ENCODE peak calls at places on chromosomes 3 and 15, in ten cellular contexts. C is CD8-positive, alpha-beta T cell; Z is WTC11; Q is astrocyte of the spinal cord; W is brain microvascular endothelial cell; H is tibial artery; P is HepG2; D is activated CD8-positive, alpha-beta T cell treated with anti-CD3 and anti-CD28 coated beads for 36 hours; N is NB4; K is PC-3. T is an unnamed sample.

GRCh38 chr15:89299896-89300295 is 34.7 kb downstream of the POLG start:
- DNase-seq in C (no peak), Z (no peak), Q (peak), W (peak), H (no peak), P (no peak), D (no peak), N (no peak), K (peak), T (no peak)

GRCh38 chr15:81106560-81106959 is 27.5 kb upstream of the CFAP161 start:
- DNase-seq in C (peak), Z (peak), Q (peak), W (peak), H (no peak), P (peak), D (peak), N (peak), K (peak), T (peak)

GRCh38 chr15:41983621-41984571 is 11.5 kb upstream of the EHD4 start:
- DNase-seq in C (no peak), Z (no peak), Q (no peak), W (no peak), H (peak), P (no peak), D (no peak), N (no peak), K (no peak), T (no peak)

GRCh38 chr15:58212909-58213526 is 74.8 kb downstream of the AQP9 start:
- DNase-seq in C (no peak), Z (no peak), Q (peak), W (peak), H (no peak), P (peak), D (no peak), N (peak), K (peak), T (no peak)

GRCh38 chr15:43987924-43988323 is 161.1 kb downstream of the WDR76 start:
- DNase-seq in C (no peak), Z (no peak), Q (no peak), W (no peak), H (no peak), P (no peak), D (no peak), N (no peak), K (no peak), T (no peak)

GRCh38 chr15:48547305-48547704 is 98.2 kb downstream of the FBN1 start:
- DNase-seq in C (no peak), Z (no peak), Q (peak), W (peak), H (no peak), P (no peak), D (no peak), N (no peak), K (no peak), T (no peak)

GRCh38 chr3:50563867-50564266 is 3.7 kb downstream of the C3orf18 start:
- DNase-seq in C (no peak), Z (no peak), Q (no peak), W (no peak), H (no peak), P (no peak), D (no peak), N (no peak), K (no peak), T (no peak)

GRCh38 chr15:77504310-77504709 is 83.6 kb downstream of the HMG20A start:
- DNase-seq in C (no peak), Z (no peak), Q (no peak), W (no peak), H (no peak), P (no peak), D (no peak), N (no peak), K (no peak), T (no peak)

GRCh38 chr3:179898024-179898423 is 138.7 kb downstream of the PEX5L start:
- DNase-seq in C (no peak), Z (peak), Q (peak), W (peak), H (no peak), P (peak), D (peak), N (peak), K (peak), T (no peak)

GRCh38 chr15:62821384-62822131 is 221.0 kb upstream of the TPM1 start:
- DNase-seq in C (no peak), Z (no peak), Q (no peak), W (no peak), H (no peak), P (peak), D (no peak), N (no peak), K (no peak), T (no peak)

GRCh38 chr15:58221591-58222241 is 83.5 kb downstream of the AQP9 start:
- DNase-seq in C (no peak), Z (peak), Q (no peak), W (peak), H (no peak), P (peak), D (peak), N (peak), K (peak), T (no peak)

GRCh38 chr15:96337991-96338771 is 7.7 kb downstream of the NR2F2 start:
- DNase-seq in C (no peak), Z (no peak), Q (peak), W (no peak), H (no peak), P (no peak), D (no peak), N (no peak), K (peak), T (no peak)

GRCh38 chr15:41543521-41543870 is 561 bp downstream of the RPAP1 start:
- DNase-seq in C (no peak), Z (no peak), Q (no peak), W (no peak), H (no peak), P (no peak), D (no peak), N (no peak), K (no peak), T (no peak)

GRCh38 chr15:89664951-89665350 is 9.7 kb upstream of the KIF7 start:
- DNase-seq in C (no peak), Z (no peak), Q (peak), W (no peak), H (no peak), P (no peak), D (no peak), N (no peak), K (no peak), T (no peak)

GRCh38 chr3:155496206-155496605 is 202.7 kb upstream of the STRIT1 start:
- DNase-seq in C (no peak), Z (no peak), Q (no peak), W (no peak), H (no peak), P (no peak), D (no peak), N (no peak), K (no peak), T (no peak)

GRCh38 chr3:136819784-136820640 is 1.1 kb downstream of the SLC35G2 start:
- DNase-seq in C (peak), Z (peak), Q (peak), W (peak), H (peak), P (peak), D (peak), N (peak), K (peak), T (peak)

GRCh38 chr15:77418341-77419049 is 1.4 kb downstream of the PEAK1 start:
- DNase-seq in C (no peak), Z (no peak), Q (peak), W (peak), H (no peak), P (no peak), D (no peak), N (peak), K (peak), T (no peak)

GRCh38 chr3:10093678-10094077 is 14.4 kb downstream of the FANCD2OS start:
- DNase-seq in C (no peak), Z (no peak), Q (no peak), W (no peak), H (no peak), P (no peak), D (no peak), N (no peak), K (no peak), T (no peak)

GRCh38 chr3:183809209-183809608 is 16.2 kb downstream of the MAP6D1 start:
- DNase-seq in C (no peak), Z (no peak), Q (no peak), W (no peak), H (no peak), P (no peak), D (no peak), N (no peak), K (no peak), T (no peak)

GRCh38 chr15:78010112-78010511 is 67.4 kb downstream of the TBC1D2B start:
- DNase-seq in C (no peak), Z (no peak), Q (no peak), W (no peak), H (no peak), P (no peak), D (no peak), N (no peak), K (no peak), T (no peak)

GRCh38 chr3:24344784-24345439 is 149.7 kb downstream of the THRB start:
- DNase-seq in C (no peak), Z (no peak), Q (peak), W (no peak), H (no peak), P (no peak), D (no peak), N (no peak), K (peak), T (no peak)

GRCh38 chr3:11624161-11624560 is 19.6 kb downstream of the VGLL4 start:
- DNase-seq in C (peak), Z (no peak), Q (no peak), W (peak), H (no peak), P (no peak), D (peak), N (no peak), K (peak), T (no peak)

GRCh38 chr3:122023335-122023734 is 1.3 kb upstream of the ILDR1 start:
- DNase-seq in C (no peak), Z (no peak), Q (no peak), W (no peak), H (no peak), P (no peak), D (no peak), N (no peak), K (no peak), T (no peak)

GRCh38 chr3:184156522-184156955 is 1.4 kb downstream of the DVL3 start:
- DNase-seq in C (no peak), Z (peak), Q (peak), W (peak), H (peak), P (peak), D (no peak), N (peak), K (no peak), T (no peak)

GRCh38 chr15:82680200-82681102 is 29.2 kb downstream of the AP3B2 start:
- DNase-seq in C (peak), Z (peak), Q (no peak), W (no peak), H (peak), P (no peak), D (peak), N (no peak), K (peak), T (peak)

GRCh38 chr3:62981962-62982361 is 106.7 kb upstream of the CADPS start:
- DNase-seq in C (no peak), Z (no peak), Q (no peak), W (no peak), H (no peak), P (no peak), D (no peak), N (no peak), K (no peak), T (no peak)

GRCh38 chr3:131072845-131073244 is 46.2 kb downstream of the NEK11 start:
- DNase-seq in C (no peak), Z (no peak), Q (no peak), W (peak), H (no peak), P (no peak), D (no peak), N (peak), K (no peak), T (no peak)

GRCh38 chr3:130341388-130341787 is 4.1 kb upstream of the COL6A5 start:
- DNase-seq in C (no peak), Z (no peak), Q (peak), W (no peak), H (no peak), P (no peak), D (no peak), N (peak), K (peak), T (no peak)

GRCh38 chr3:156963096-156963495 is 136.9 kb downstream of the LEKR1 start:
- DNase-seq in C (no peak), Z (no peak), Q (no peak), W (no peak), H (no peak), P (no peak), D (no peak), N (no peak), K (no peak), T (no peak)

GRCh38 chr3:141303481-141304223 is 64.7 kb upstream of the ZBTB38 start:
- DNase-seq in C (peak), Z (peak), Q (peak), W (peak), H (no peak), P (peak), D (peak), N (peak), K (peak), T (no peak)

GRCh38 chr3:45426161-45426560 is 37.8 kb downstream of the LARS2 start:
- DNase-seq in C (no peak), Z (peak), Q (no peak), W (no peak), H (no peak), P (no peak), D (no peak), N (no peak), K (no peak), T (no peak)

GRCh38 chr3:109973733-109974132 is 636.4 kb upstream of the DPPA4 start:
- DNase-seq in C (no peak), Z (no peak), Q (peak), W (peak), H (no peak), P (no peak), D (no peak), N (no peak), K (no peak), T (no peak)

DNA sequence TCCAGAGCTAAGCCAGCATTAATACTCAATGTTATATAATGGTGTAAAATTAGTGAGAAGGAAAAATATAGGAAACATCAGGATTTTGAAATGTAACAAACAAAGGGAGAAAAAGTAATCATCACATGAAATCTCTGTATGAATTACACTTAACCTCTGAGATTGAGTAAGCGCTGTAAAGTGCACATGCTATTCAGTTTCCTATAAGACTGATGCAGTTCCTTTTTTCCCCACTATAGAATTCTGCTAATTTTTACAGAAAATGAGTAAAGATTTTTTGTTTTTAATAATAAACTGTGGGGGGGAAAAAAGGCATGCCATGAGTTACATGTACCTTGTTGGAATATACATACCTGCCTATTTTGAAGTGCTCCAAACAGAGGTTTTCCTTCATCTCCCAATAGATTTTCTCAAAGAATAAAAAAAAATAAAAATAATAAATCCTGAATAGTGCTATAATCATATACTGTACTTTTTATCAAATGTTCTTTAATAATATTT is 64.0 kb upstream of the TTBK2 start:
- DNase-seq in C (no peak), Z (no peak), Q (no peak), W (no peak), H (no peak), P (no peak), D (no peak), N (no peak), K (peak), T (no peak)
- TF ChIP-seq CTCF in C (no peak), Z (no peak), Q (no peak), W (no peak), H (no peak), P (no peak), D (peak), N (no peak), K (no peak), T (no peak)

GRCh38 chr3:43790060-43790459 is 99.3 kb downstream of the ABHD5 start:
- DNase-seq in C (no peak), Z (no peak), Q (no peak), W (no peak), H (no peak), P (no peak), D (no peak), N (no peak), K (no peak), T (no peak)
- TF ChIP-seq CTCF in C (no peak), Z (no peak), Q (no peak), W (no peak), H (no peak), P (no peak), D (no peak), N (no peak), K (no peak), T (no peak)

GRCh38 chr15:100913961-100914360 is 5.2 kb upstream of the LRRK1 start:
- DNase-seq in C (no peak), Z (no peak), Q (no peak), W (no peak), H (peak), P (no peak), D (no peak), N (no peak), K (peak), T (no peak)

GRCh38 chr15:100918034-100918689 is 995 bp upstream of the LRRK1 start:
- DNase-seq in C (peak), Z (peak), Q (peak), W (peak), H (peak), P (peak), D (peak), N (peak), K (peak), T (peak)

GRCh38 chr15:100911086-100911485 is 8.1 kb upstream of the LRRK1 start:
- DNase-seq in C (no peak), Z (no peak), Q (no peak), W (no peak), H (no peak), P (no peak), D (no peak), N (no peak), K (no peak), T (no peak)

GRCh38 chr15:100918690-100919480 is at the start of gene LRRK1:
- DNase-seq in C (no peak), Z (peak), Q (peak), W (peak), H (peak), P (no peak), D (peak), N (peak), K (peak), T (no peak)

GRCh38 chr15:100914876-100915275 is 4.3 kb upstream of the LRRK1 start:
- DNase-seq in C (no peak), Z (no peak), Q (no peak), W (no peak), H (peak), P (no peak), D (no peak), N (peak), K (no peak), T (no peak)
- TF ChIP-seq CTCF in C (no peak), Z (no peak), Q (peak), W (peak), H (no peak), P (no peak), D (no peak), N (peak), K (peak), T (no peak)

DNA sequence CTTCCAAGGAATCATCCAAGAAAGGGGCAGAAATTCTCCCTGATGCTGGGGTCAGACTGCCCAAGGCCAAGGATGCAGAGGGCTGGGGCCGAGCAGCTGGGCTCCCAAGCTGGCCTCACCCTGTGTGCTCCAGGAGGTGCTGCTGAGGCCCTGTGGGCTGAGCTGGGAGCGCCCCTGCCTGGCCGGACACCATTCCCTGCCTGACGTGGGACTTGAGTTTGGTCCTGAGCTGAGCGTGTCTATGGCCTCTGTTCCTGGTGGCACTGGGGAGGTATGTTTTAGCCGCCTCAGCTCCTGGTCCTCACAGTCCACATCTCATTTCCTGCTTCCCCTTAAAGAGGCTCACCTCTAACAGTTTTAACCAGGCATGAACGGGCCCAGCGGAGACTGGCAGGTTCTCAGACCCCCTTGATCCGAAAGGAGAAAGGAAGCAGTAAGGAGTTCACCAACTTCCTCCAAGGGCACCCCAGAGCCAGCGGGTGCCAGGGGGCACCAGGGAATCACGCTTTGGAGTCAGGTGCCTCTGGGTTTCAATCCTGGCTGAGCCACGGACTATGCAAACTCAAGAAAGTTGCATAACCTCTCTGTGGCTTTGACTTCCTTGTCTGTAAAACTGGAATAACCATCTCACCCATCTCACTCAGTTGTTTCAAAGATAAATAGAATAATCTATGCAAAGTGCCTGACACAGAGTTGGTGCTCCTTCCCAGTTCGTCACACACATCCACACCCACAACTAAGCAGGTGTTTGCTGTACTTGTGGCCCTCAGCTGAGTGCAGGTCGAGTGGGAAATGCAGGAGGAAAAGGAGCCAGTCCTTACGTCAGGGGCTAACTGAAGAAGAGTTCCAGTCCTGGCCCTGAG is 48.6 kb downstream of the SLC12A8 start:
- DNase-seq in C (no peak), Z (peak), Q (no peak), W (no peak), H (no peak), P (peak), D (no peak), N (peak), K (peak), T (no peak)
- TF ChIP-seq CTCF in C (no peak), Z (no peak), Q (peak), W (peak), H (no peak), P (peak), D (no peak), N (no peak), K (peak), T (no peak)

GRCh38 chr3:170864525-170865208 is 5.3 kb downstream of the RPL22L1 start:
- DNase-seq in C (no peak), Z (no peak), Q (no peak), W (no peak), H (no peak), P (no peak), D (no peak), N (peak), K (peak), T (no peak)
- TF ChIP-seq CTCF in C (no peak), Z (no peak), Q (no peak), W (no peak), H (no peak), P (no peak), D (no peak), N (no peak), K (no peak), T (no peak)

GRCh38 chr3:52238761-52239701 is at the start of gene TWF2:
- DNase-seq in C (peak), Z (peak), Q (peak), W (peak), H (peak), P (peak), D (peak), N (peak), K (peak), T (peak)
- TF ChIP-seq CTCF in C (peak), Z (no peak), Q (peak), W (peak), H (peak), P (peak), D (peak), N (peak), K (peak), T (peak)

DNA sequence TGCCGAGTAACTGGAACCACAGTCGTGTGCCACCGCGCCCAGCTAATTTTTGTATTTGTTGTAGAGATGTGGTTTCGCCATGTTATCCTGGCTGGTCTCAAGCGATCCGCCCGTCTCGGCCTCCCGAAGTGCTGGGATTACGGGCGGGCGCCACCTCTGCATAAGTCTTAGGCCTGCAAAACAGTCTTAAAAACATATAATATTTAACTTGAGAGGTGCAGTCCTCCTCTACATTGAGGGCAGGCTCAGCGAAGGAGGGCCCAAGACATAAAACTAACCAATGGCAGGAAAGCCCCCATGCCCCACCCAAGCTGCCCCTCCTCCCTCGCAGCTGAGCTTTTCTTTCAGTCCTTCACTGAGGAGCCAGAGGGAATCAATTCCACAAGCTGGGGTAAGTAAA is at the start of gene SLC28A2:
- DNase-seq in C (no peak), Z (no peak), Q (no peak), W (no peak), H (no peak), P (no peak), D (no peak), N (no peak), K (no peak), T (no peak)
- TF ChIP-seq CTCF in C (no peak), Z (no peak), Q (no peak), W (no peak), H (no peak), P (no peak), D (no peak), N (no peak), K (no peak), T (no peak)